ENCODE peak calls at places on chromosomes 13 and 19, in nine cellular contexts. Y is stomach, O is GM12892, S is breast epithelium, U is lower leg skin, R is HCT116, N is ovary, I is A549, F is H1. C is an unnamed sample.

GRCh38 chr19:2992958-2993357 is 15.6 kb downstream of the TLE6 start:
- DNase-seq in I (no peak), S (no peak), U (no peak), R (no peak), N (no peak), Y (no peak), F (no peak), O (no peak), C (no peak)

GRCh38 chr13:30373727-30374126 is 48.6 kb upstream of the UBE2L5 start:
- DNase-seq in F (no peak), N (no peak), S (no peak), I (no peak), R (no peak), U (no peak), O (no peak), Y (no peak), C (no peak)

GRCh38 chr13:99225078-99225477 is 24.4 kb downstream of the UBAC2 start:
- DNase-seq in F (no peak), I (no peak), S (no peak), R (no peak), Y (no peak), U (no peak), N (no peak), O (no peak), C (no peak)

GRCh38 chr19:17043744-17044143 is 17.1 kb upstream of the CPAMD8 start:
- DNase-seq in S (no peak), R (no peak), U (no peak), O (no peak), F (no peak), N (no peak), Y (no peak), I (no peak), C (no peak)

GRCh38 chr19:53808710-53809125 is 15.4 kb downstream of the NLRP12 start:
- DNase-seq in N (no peak), F (no peak), O (no peak), R (peak), S (no peak), I (peak), U (no peak), Y (no peak), C (no peak)

GRCh38 chr13:34750078-34750703 is 191.9 kb upstream of the NBEA start:
- DNase-seq in R (no peak), O (no peak), U (no peak), F (peak), N (peak), Y (no peak), S (no peak), I (no peak), C (no peak)

GRCh38 chr19:54415901-54416621 is 797 bp downstream of the TTYH1 start:
- DNase-seq in I (no peak), N (no peak), O (no peak), R (no peak), F (peak), U (no peak), Y (no peak), S (no peak), C (no peak)

GRCh38 chr19:14979136-14979497 is 547 bp downstream of the SLC1A6 start:
- DNase-seq in R (no peak), O (no peak), Y (no peak), N (no peak), F (no peak), U (no peak), I (no peak), S (no peak), C (no peak)

GRCh38 chr13:23384111-23384510 is 49.4 kb downstream of the SACS start:
- DNase-seq in R (no peak), U (no peak), S (no peak), F (no peak), N (no peak), I (no peak), O (no peak), Y (no peak), C (no peak)

GRCh38 chr19:58196911-58197616 is 14.2 kb downstream of the ZNF274 start:
- DNase-seq in O (no peak), S (no peak), N (no peak), U (no peak), F (no peak), Y (no peak), I (no peak), R (no peak), C (peak)

GRCh38 chr19:48627211-48627864 is 8.0 kb downstream of the SPHK2 start:
- DNase-seq in U (no peak), O (no peak), N (no peak), S (no peak), I (no peak), F (no peak), Y (no peak), R (no peak), C (no peak)

GRCh38 chr13:28538932-28539331 is 44.0 kb upstream of the FLT1 start:
- DNase-seq in Y (no peak), N (no peak), O (no peak), S (no peak), I (no peak), F (no peak), U (no peak), R (no peak), C (no peak)

GRCh38 chr13:28540612-28541011 is 45.7 kb upstream of the FLT1 start:
- DNase-seq in F (no peak), I (no peak), N (no peak), O (no peak), S (no peak), R (no peak), U (no peak), Y (no peak), C (no peak)

GRCh38 chr13:28537149-28537548 is 42.2 kb upstream of the FLT1 start:
- DNase-seq in O (no peak), U (no peak), I (no peak), Y (no peak), N (no peak), F (no peak), S (no peak), R (no peak), C (no peak)

GRCh38 chr13:28541966-28542365 is 47.0 kb upstream of the FLT1 start:
- DNase-seq in N (no peak), R (no peak), I (no peak), Y (no peak), U (no peak), F (no peak), S (no peak), O (no peak), C (no peak)

DNA sequence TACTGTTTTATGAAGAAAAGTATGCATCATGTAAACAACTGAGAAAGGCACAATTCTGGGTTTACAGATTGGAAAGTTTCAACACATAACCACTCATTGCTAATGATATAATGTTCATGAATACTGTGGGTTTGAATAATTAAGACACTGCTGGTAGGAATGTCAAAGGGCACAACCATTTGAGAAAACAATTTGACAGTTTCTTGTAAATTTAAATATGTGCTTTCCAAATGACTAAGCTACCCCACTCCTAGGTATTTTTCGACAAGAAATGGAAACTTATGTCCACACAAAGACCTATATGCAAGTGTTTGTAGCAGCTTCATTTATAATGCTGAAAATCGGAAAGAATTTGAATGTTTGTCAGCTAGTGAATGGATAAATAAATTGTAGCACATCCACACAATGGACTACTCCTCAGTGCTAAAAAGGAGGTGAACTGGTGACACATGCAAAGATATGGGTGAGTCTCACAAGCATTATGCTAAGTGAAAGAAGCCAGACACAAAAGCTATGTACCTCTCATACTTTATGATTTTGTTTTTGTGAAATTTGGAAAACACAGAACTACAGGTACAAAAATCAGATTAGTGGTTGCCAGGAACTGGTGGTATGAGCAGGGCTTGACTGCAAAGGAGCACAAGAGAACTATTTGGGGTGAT is 44.8 kb upstream of the FLT1 start:
- DNase-seq in O (no peak), Y (no peak), U (no peak), N (no peak), R (no peak), S (no peak), F (no peak), I (no peak), C (no peak)
- TF ChIP-seq POLR2A in O (no peak), Y (no peak), U (no peak), N (no peak), R (no peak), S (no peak), F (no peak), I (no peak), C (no peak)

GRCh38 chr19:38122402-38123093 is 101.5 kb downstream of the DPF1 start:
- DNase-seq in I (no peak), O (no peak), S (no peak), U (no peak), F (no peak), Y (no peak), N (no peak), R (no peak), C (no peak)
- TF ChIP-seq POLR2A in I (no peak), O (no peak), S (no peak), U (no peak), F (no peak), Y (no peak), N (no peak), R (no peak), C (no peak)

GRCh38 chr19:4639531-4640246 is 373 bp downstream of the TNFAIP8L1 start:
- DNase-seq in I (no peak), R (no peak), S (no peak), O (no peak), Y (no peak), U (no peak), F (no peak), N (peak), C (peak)
- TF ChIP-seq POLR2A in I (peak), R (no peak), S (no peak), O (no peak), Y (no peak), U (no peak), F (no peak), N (no peak), C (no peak)

GRCh38 chr19:18107235-18108083 is 9.9 kb downstream of the MAST3 start:
- DNase-seq in O (no peak), Y (no peak), N (no peak), R (no peak), S (no peak), F (no peak), I (no peak), U (no peak), C (no peak)

GRCh38 chr19:18108897-18109296 is 11.3 kb downstream of the MAST3 start:
- DNase-seq in O (no peak), I (no peak), Y (no peak), S (no peak), F (no peak), N (no peak), R (no peak), U (no peak), C (no peak)

GRCh38 chr19:18109363-18109730 is 11.8 kb downstream of the MAST3 start:
- DNase-seq in Y (no peak), U (no peak), R (no peak), F (no peak), N (no peak), I (no peak), O (no peak), S (no peak), C (no peak)

GRCh38 chr19:18110833-18111232 is 13.3 kb downstream of the MAST3 start:
- DNase-seq in R (no peak), N (no peak), S (no peak), I (no peak), Y (peak), U (no peak), F (no peak), O (no peak), C (no peak)

DNA sequence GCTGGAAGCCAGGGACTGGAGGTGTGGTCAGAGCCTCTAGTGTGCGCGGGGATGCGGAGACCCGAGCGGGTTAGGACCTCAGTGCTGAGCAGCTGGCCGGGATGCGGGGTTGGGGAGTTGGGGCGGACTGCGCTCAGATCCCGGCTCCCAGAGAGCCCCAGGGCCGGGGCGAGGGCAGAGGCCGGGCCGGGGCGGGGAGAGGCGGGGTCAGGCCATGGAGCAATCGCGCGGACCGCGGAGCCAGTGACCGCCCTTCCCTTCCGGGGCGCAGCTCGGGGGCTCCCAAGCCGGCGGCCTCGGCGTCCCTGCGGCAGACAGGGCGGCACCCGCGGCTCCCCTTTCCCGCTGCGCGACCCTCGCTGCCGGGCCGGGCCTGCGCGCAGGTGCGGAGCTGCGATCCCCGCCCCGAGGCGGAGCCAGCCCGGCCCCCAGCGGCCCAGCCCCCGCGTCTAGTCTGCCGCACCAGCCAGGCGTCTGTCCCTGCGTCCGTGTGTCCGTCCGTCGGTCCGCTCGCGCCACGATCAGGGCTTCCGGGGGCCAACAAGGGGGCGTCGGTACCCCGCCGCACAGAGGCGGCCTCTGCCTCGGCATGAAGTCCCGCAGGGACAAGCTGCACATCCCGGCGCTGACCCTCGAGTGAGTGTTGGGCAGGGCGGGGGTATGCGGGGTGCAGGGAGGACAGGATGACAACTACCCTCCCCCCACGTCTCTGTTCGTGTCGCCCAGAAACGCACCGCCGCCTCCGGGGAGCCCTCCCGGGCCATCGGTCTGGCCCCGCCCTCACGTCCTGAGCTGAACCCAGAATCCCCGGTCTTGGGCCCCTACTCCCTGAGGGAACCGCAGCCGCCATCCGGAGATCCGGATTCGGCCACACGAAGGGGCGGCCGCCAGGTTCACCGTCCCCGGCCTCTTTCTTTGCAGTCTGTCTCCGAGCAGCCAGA is 12.4 kb downstream of the MAST3 start:
- DNase-seq in S (no peak), N (no peak), O (peak), Y (peak), R (no peak), U (no peak), I (no peak), F (peak), C (peak)
- TF ChIP-seq POLR2A in S (no peak), N (no peak), O (no peak), Y (no peak), R (no peak), U (no peak), I (peak), F (peak), C (no peak)

GRCh38 chr19:45097776-45098520 is 5.0 kb downstream of the PPP1R37 start:
- DNase-seq in U (peak), O (no peak), N (peak), I (peak), F (no peak), R (no peak), S (peak), Y (peak), C (peak)
- TF ChIP-seq POLR2A in U (no peak), O (no peak), N (no peak), I (no peak), F (no peak), R (no peak), S (no peak), Y (no peak), C (no peak)

GRCh38 chr19:13315495-13315894 is 165.3 kb downstream of the IER2 start:
- DNase-seq in I (no peak), N (no peak), F (no peak), O (no peak), Y (no peak), S (no peak), U (no peak), R (no peak), C (no peak)
- TF ChIP-seq POLR2A in I (no peak), N (no peak), F (no peak), O (no peak), Y (no peak), S (no peak), U (no peak), R (no peak), C (no peak)

DNA sequence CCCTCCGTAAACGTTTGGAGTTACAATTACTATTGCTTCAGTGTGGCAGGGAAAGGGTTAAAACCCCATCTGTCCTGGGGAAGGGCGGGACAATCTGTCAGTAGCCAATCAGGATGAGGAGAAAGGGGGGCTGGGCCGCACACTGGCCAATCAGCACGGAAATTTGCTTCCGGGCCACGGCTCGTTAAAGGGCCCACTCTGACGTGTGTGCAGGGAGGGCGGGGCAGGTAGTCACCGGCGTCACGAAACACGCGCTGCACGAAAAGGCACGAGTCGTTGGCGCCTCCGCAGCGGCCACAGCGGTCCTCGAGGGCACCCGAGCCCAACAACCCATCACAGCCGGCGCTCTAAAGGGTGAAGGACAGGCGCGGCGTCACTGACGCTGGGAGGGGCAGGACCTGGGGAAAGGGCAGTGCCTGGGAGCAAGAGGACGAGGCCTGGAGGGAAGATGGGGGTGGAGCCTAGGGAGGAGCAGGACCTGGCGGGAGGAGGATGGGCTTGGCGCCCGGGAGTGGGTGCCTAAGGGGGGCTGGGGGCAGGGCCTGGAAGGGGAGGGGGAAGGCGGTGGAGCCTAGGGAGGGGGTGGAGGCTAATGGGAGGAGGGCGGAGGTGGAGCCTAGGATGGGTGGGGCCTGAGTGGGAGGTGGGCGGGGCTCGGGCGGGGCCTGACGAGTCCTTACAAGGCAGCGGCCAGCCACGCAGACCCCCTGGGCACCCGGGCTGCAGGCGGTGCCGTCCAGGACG is 4.9 kb downstream of the ADAMTSL5 start:
- DNase-seq in U (peak), N (peak), S (peak), I (peak), O (peak), Y (peak), F (peak), R (peak), C (peak)
- TF ChIP-seq POLR2A in U (no peak), N (no peak), S (no peak), I (peak), O (no peak), Y (no peak), F (no peak), R (peak), C (no peak)

GRCh38 chr19:42397315-42398166 is 7.4 kb upstream of the CNFN start:
- DNase-seq in S (peak), N (no peak), U (no peak), O (no peak), I (peak), R (no peak), Y (no peak), F (no peak), C (no peak)

GRCh38 chr19:42403586-42403985 is 13.5 kb upstream of the CNFN start:
- DNase-seq in U (no peak), O (no peak), N (no peak), R (no peak), F (no peak), S (no peak), I (no peak), Y (no peak), C (no peak)

GRCh38 chr19:42400404-42400803 is 10.3 kb upstream of the CNFN start:
- DNase-seq in Y (no peak), U (no peak), R (no peak), O (no peak), I (no peak), S (no peak), N (no peak), F (no peak), C (no peak)

GRCh38 chr19:42402376-42403116 is 12.4 kb upstream of the CNFN start:
- DNase-seq in Y (no peak), U (no peak), R (no peak), F (no peak), I (no peak), N (no peak), S (no peak), O (no peak), C (no peak)

GRCh38 chr19:42401365-42402303 is 11.5 kb upstream of the CNFN start:
- DNase-seq in I (peak), U (peak), N (peak), S (peak), F (peak), R (no peak), O (peak), Y (peak), C (peak)
- TF ChIP-seq POLR2A in I (peak), U (no peak), N (no peak), S (no peak), F (peak), R (no peak), O (no peak), Y (no peak), C (no peak)

GRCh38 chr19:45670670-45671453 is 2.8 kb downstream of the GIPR start:
- DNase-seq in I (peak), Y (peak), S (peak), O (peak), N (no peak), F (peak), R (peak), U (peak), C (peak)

GRCh38 chr19:45664575-45664974 is 3.4 kb upstream of the GIPR start:
- DNase-seq in O (no peak), R (no peak), N (no peak), I (no peak), Y (no peak), U (no peak), F (no peak), S (no peak), C (no peak)

GRCh38 chr19:45663800-45664199 is 4.2 kb upstream of the GIPR start:
- DNase-seq in O (no peak), S (no peak), I (no peak), N (no peak), U (no peak), R (no peak), F (no peak), Y (no peak), C (no peak)

GRCh38 chr19:45668342-45668871 is 386 bp downstream of the GIPR start:
- DNase-seq in I (no peak), U (no peak), F (no peak), O (no peak), R (no peak), N (no peak), S (no peak), Y (peak), C (no peak)

GRCh38 chr19:45667620-45668341 is at the start of gene GIPR:
- DNase-seq in F (peak), N (no peak), O (peak), Y (peak), I (peak), S (peak), U (peak), R (peak), C (peak)
- TF ChIP-seq POLR2A in F (no peak), N (no peak), O (no peak), Y (no peak), I (no peak), S (no peak), U (no peak), R (no peak), C (no peak)

C was measured in erythroblast.